ENCODE peak calls at places on chromosomes 3 and 15, in four cellular contexts. One of them, this sample, is unnamed.

GRCh38 chr3:20105513-20106280 is 65.5 kb downstream of the KAT2B start:
- DNase-seq in kidney tubule cell: no peak
- DNase-seq in G401: no peak
- DNase-seq in NCI-H2107: no peak
- DNase-seq in this sample: no peak

GRCh38 chr15:90893175-90894090 is 9.1 kb downstream of the FES start:
- DNase-seq in kidney tubule cell: no peak
- DNase-seq in G401: no peak
- DNase-seq in NCI-H2107: no peak
- DNase-seq in this sample: no peak

GRCh38 chr3:98763076-98763475 is at the start of gene ST3GAL6:
- DNase-seq in kidney tubule cell: no peak
- DNase-seq in G401: peak; percentile 26
- DNase-seq in NCI-H2107: no peak
- DNase-seq in this sample: no peak

GRCh38 chr3:10268930-10269329 is 20.7 kb downstream of the TATDN2 start:
- DNase-seq in kidney tubule cell: no peak
- DNase-seq in NCI-H2107: no peak
- DNase-seq in G401: peak; percentile 62
- DNase-seq in this sample: no peak

GRCh38 chr15:55992769-55993110 is 672 bp downstream of the NEDD4 start:
- DNase-seq in kidney tubule cell: no peak
- DNase-seq in NCI-H2107: no peak
- DNase-seq in G401: peak; percentile 30
- DNase-seq in this sample: no peak

GRCh38 chr3:196694202-196694638 is 17.8 kb downstream of the CEP19 start:
- DNase-seq in G401: no peak
- DNase-seq in NCI-H2107: peak; percentile 33
- DNase-seq in kidney tubule cell: no peak
- DNase-seq in this sample: no peak

GRCh38 chr15:68818088-68818670 is 2.5 kb downstream of the ANP32A start:
- DNase-seq in G401: peak; percentile 54
- DNase-seq in kidney tubule cell: peak; percentile 76
- DNase-seq in NCI-H2107: peak; percentile 47
- DNase-seq in this sample: peak; percentile 68

GRCh38 chr3:66385066-66385465 is 115.8 kb downstream of the LRIG1 start:
- DNase-seq in NCI-H2107: no peak
- DNase-seq in G401: no peak
- DNase-seq in kidney tubule cell: no peak
- DNase-seq in this sample: no peak

GRCh38 chr15:72923304-72923703 is 129.0 kb upstream of the NEO1 start:
- DNase-seq in NCI-H2107: no peak
- DNase-seq in kidney tubule cell: peak; percentile 44
- DNase-seq in G401: no peak
- DNase-seq in this sample: no peak

GRCh38 chr3:46713048-46713897 is 4.4 kb downstream of the PRSS50 start:
- DNase-seq in NCI-H2107: no peak
- DNase-seq in kidney tubule cell: no peak
- DNase-seq in G401: no peak
- DNase-seq in this sample: no peak

GRCh38 chr15:35630570-35630969 is 84.6 kb upstream of the DPH6 start:
- DNase-seq in NCI-H2107: no peak
- DNase-seq in kidney tubule cell: peak; percentile 47
- DNase-seq in G401: no peak
- DNase-seq in this sample: no peak

GRCh38 chr3:60698117-60698516 is 553.1 kb downstream of the FHIT start:
- DNase-seq in kidney tubule cell: no peak
- DNase-seq in G401: peak; percentile 6
- DNase-seq in NCI-H2107: peak; percentile 19
- DNase-seq in this sample: no peak

GRCh38 chr15:101689901-101690300 is 34.4 kb downstream of the TARS3 start:
- DNase-seq in NCI-H2107: no peak
- DNase-seq in G401: no peak
- DNase-seq in kidney tubule cell: peak; percentile 75
- DNase-seq in this sample: no peak

This sample was measured in activated B cell treated with CpG ODN at 0.5 μM for 24 hours.